ENCODE peak calls at places on chromosomes 6 and 20, in ten cellular contexts. S is Right ventricle myocardium superior; Q is non-pigmented ciliary epithelial cell; R is nephron progenitor cell; V is lower leg skin; M is astrocyte of the spinal cord; J is GM04504; I is kidney glomerular epithelial cell; K is NCI-H1436 treated with DMSO at 0.1 percent for 48 hours; X is stimulated activated naive CD4-positive, alpha-beta T cell. Z is an unnamed sample.

GRCh38 chr6:135148889-135149288 is 32.2 kb upstream of the MYB start:
- DNase-seq in X (no peak), K (no peak), I (no peak), S (no peak), Q (no peak), R (no peak), J (no peak), M (no peak), V (no peak), Z (no peak)

GRCh38 chr6:15628499-15629131 is 34.2 kb downstream of the DTNBP1 start:
- DNase-seq in I (no peak), R (no peak), S (no peak), K (no peak), J (peak), M (peak), Q (peak), X (no peak), V (no peak), Z (no peak)

GRCh38 chr6:71181565-71181964 is 107.0 kb upstream of the OGFRL1 start:
- DNase-seq in S (no peak), J (peak), V (no peak), Q (peak), R (no peak), K (no peak), M (peak), I (peak), X (no peak), Z (peak)

GRCh38 chr6:22250486-22250885 is 46.4 kb downstream of the PRL start:
- DNase-seq in R (no peak), K (peak), I (peak), V (no peak), M (peak), Q (no peak), S (no peak), X (no peak), J (no peak), Z (peak)

GRCh38 chr6:143098054-143098673 is 37.5 kb downstream of the AIG1 start:
- DNase-seq in V (no peak), K (no peak), M (no peak), Q (no peak), J (no peak), I (no peak), X (no peak), R (no peak), S (no peak), Z (no peak)

GRCh38 chr20:25248501-25249172 is 752 bp downstream of the PYGB start:
- DNase-seq in Q (no peak), S (peak), K (no peak), R (peak), J (no peak), X (no peak), V (peak), M (peak), I (peak), Z (peak)

GRCh38 chr20:11041396-11041795 is 367.6 kb upstream of the JAG1 start:
- DNase-seq in Q (no peak), I (no peak), V (no peak), J (no peak), X (no peak), R (no peak), S (no peak), K (no peak), M (no peak), Z (no peak)

GRCh38 chr6:143955971-143956370 is 52.1 kb downstream of the PLAGL1 start:
- DNase-seq in R (no peak), X (no peak), V (no peak), K (no peak), I (no peak), J (no peak), Q (no peak), M (peak), S (no peak), Z (no peak)

GRCh38 chr6:2970753-2971419 is 481 bp downstream of the SERPINB6 start:
- DNase-seq in I (no peak), K (no peak), Q (no peak), R (peak), J (no peak), X (no peak), M (peak), S (peak), V (peak), Z (no peak)

GRCh38 chr6:30556964-30557682 is at the start of gene PRR3:
- DNase-seq in V (peak), J (peak), I (peak), S (peak), X (peak), Q (no peak), R (peak), M (peak), K (peak), Z (peak)

GRCh38 chr6:147106759-147107401 is 97.3 kb upstream of the STXBP5 start:
- DNase-seq in I (no peak), K (no peak), J (no peak), X (no peak), Q (no peak), V (no peak), S (no peak), M (peak), R (no peak), Z (no peak)

GRCh38 chr6:16770701-16771569 is 9.7 kb upstream of the ATXN1 start:
- DNase-seq in R (peak), X (peak), M (peak), K (peak), S (peak), V (peak), Q (no peak), I (no peak), J (peak), Z (peak)

GRCh38 chr20:44069203-44069931 is 117.6 kb downstream of the JPH2 start:
- DNase-seq in S (no peak), V (peak), Q (no peak), K (no peak), I (no peak), M (no peak), X (peak), R (no peak), J (no peak), Z (no peak)

GRCh38 chr6:129183681-129184216 is 300.8 kb downstream of the LAMA2 start:
- DNase-seq in R (no peak), S (no peak), K (no peak), X (no peak), I (no peak), J (no peak), V (no peak), M (peak), Q (no peak), Z (no peak)

GRCh38 chr6:72865467-72865866 is 243.6 kb downstream of the KCNQ5 start:
- DNase-seq in R (no peak), M (peak), Q (no peak), J (peak), S (no peak), I (no peak), V (no peak), X (no peak), K (no peak), Z (no peak)

GRCh38 chr6:112439010-112439409 is 91.9 kb downstream of the RFPL4B start:
- DNase-seq in R (no peak), M (no peak), S (no peak), X (no peak), V (no peak), I (no peak), J (no peak), Q (no peak), K (no peak), Z (no peak)

GRCh38 chr6:11634948-11635347 is 97.4 kb downstream of the TMEM170B start:
- DNase-seq in I (no peak), M (no peak), Q (no peak), V (peak), X (no peak), S (no peak), J (no peak), R (no peak), K (no peak), Z (no peak)

GRCh38 chr6:34102099-34102656 is 43.7 kb downstream of the GRM4 start:
- DNase-seq in S (no peak), X (no peak), V (no peak), M (no peak), J (no peak), I (no peak), R (no peak), K (no peak), Q (no peak), Z (no peak)

GRCh38 chr6:87146363-87146762 is 9.0 kb upstream of the ZNF292 start:
- DNase-seq in V (no peak), Q (no peak), J (no peak), R (no peak), X (no peak), I (no peak), M (no peak), K (no peak), S (no peak), Z (no peak)

GRCh38 chr6:144266091-144266649 is 19.0 kb upstream of the UTRN start:
- DNase-seq in V (peak), J (peak), M (peak), I (peak), Q (no peak), R (peak), X (no peak), K (no peak), S (peak), Z (peak)

GRCh38 chr6:147684906-147685305 is 176.4 kb downstream of the SAMD5 start:
- DNase-seq in S (no peak), R (no peak), Q (no peak), I (no peak), J (no peak), M (no peak), K (no peak), X (no peak), V (no peak), Z (no peak)

GRCh38 chr20:11210611-11211010 is 536.8 kb upstream of the JAG1 start:
- DNase-seq in M (no peak), J (no peak), S (no peak), V (no peak), Q (no peak), K (no peak), R (no peak), I (no peak), X (no peak), Z (no peak)

GRCh38 chr6:38262609-38263008 is 377.1 kb downstream of the BTBD9 start:
- DNase-seq in J (peak), R (no peak), I (no peak), K (no peak), M (peak), V (no peak), S (no peak), Q (peak), X (no peak), Z (no peak)

GRCh38 chr6:33770833-33771341 is 18.0 kb downstream of the LEMD2 start:
- DNase-seq in K (no peak), Q (no peak), J (no peak), S (no peak), X (no peak), M (no peak), V (no peak), I (no peak), R (no peak), Z (no peak)

GRCh38 chr20:62953839-62954703 is 1.6 kb downstream of the SLC17A9 start:
- DNase-seq in K (peak), X (peak), S (peak), J (peak), R (peak), V (peak), M (peak), Q (no peak), I (peak), Z (peak)

GRCh38 chr6:11460837-11461661 is 76.5 kb upstream of the TMEM170B start:
- DNase-seq in V (no peak), I (no peak), S (no peak), X (no peak), R (no peak), Q (no peak), J (no peak), M (no peak), K (no peak), Z (no peak)